ENCODE peak calls at places on chromosomes 7 and 10, in eight cellular contexts. K is stomach; W is CD8-positive, alpha-beta memory T cell; U is body of pancreas; Q is psoas muscle; H is substantia nigra; T is right cardiac atrium; M is effector memory CD4-positive, alpha-beta T cell. I is an unnamed sample.

GRCh38 chr7:130154501-130155317 is 50.5 kb downstream of the TMEM209 start:
- DNase-seq in M (no peak), H (no peak), U (peak), W (no peak), K (peak), Q (peak), T (peak), I (no peak)

GRCh38 chr10:129402459-129402858 is 64.6 kb upstream of the MGMT start:
- DNase-seq in K (no peak), Q (no peak), T (no peak), H (no peak), W (no peak), M (no peak), U (no peak), I (no peak)

GRCh38 chr10:130463104-130463875 is 327.1 kb downstream of the GLRX3 start:
- DNase-seq in Q (no peak), M (no peak), H (no peak), T (no peak), U (peak), W (no peak), K (no peak), I (no peak)

GRCh38 chr7:34339061-34339526 is 318.9 kb upstream of the NPSR1 start:
- DNase-seq in T (no peak), M (no peak), K (no peak), U (no peak), W (no peak), H (no peak), Q (no peak), I (peak)

GRCh38 chr7:46848944-46849343 is 733.0 kb downstream of the TNS3 start:
- DNase-seq in H (no peak), M (no peak), T (no peak), W (no peak), Q (no peak), K (no peak), U (no peak), I (no peak)

GRCh38 chr10:33722067-33722466 is 387.6 kb upstream of the NRP1 start:
- DNase-seq in M (no peak), K (no peak), Q (no peak), H (no peak), U (no peak), W (no peak), T (no peak), I (no peak)

GRCh38 chr10:22366771-22367170 is 21.5 kb downstream of the SPAG6 start:
- DNase-seq in W (no peak), Q (no peak), M (no peak), U (no peak), T (no peak), K (no peak), H (no peak), I (no peak)

GRCh38 chr10:31686566-31686965 is 242.1 kb downstream of the ARHGAP12 start:
- DNase-seq in U (no peak), T (no peak), W (no peak), Q (no peak), M (no peak), H (no peak), K (no peak), I (no peak)

GRCh38 chr7:116433246-116433645 is 66.3 kb upstream of the CAV2 start:
- DNase-seq in M (no peak), W (no peak), Q (no peak), U (no peak), T (no peak), K (no peak), H (no peak), I (no peak)

GRCh38 chr10:95793401-95794045 is 37.6 kb downstream of the ENTPD1 start:
- DNase-seq in H (no peak), U (no peak), W (no peak), M (no peak), K (no peak), T (peak), Q (no peak), I (no peak)

GRCh38 chr10:86210416-86210815 is 156.2 kb downstream of the GRID1 start:
- DNase-seq in M (no peak), K (no peak), H (no peak), T (no peak), Q (no peak), U (no peak), W (no peak), I (no peak)

GRCh38 chr10:70753841-70754621 is 31.1 kb downstream of the TBATA start:
- DNase-seq in W (no peak), Q (no peak), T (no peak), H (no peak), K (no peak), M (no peak), U (no peak), I (no peak)

GRCh38 chr10:91694170-91694794 is 61.4 kb upstream of the PPP1R3C start:
- DNase-seq in Q (no peak), H (no peak), M (no peak), W (no peak), T (no peak), K (no peak), U (peak), I (no peak)

GRCh38 chr7:127391591-127392181 is 822 bp downstream of the ZNF800 start:
- DNase-seq in H (no peak), W (peak), M (peak), K (peak), Q (no peak), U (peak), T (no peak), I (no peak)

GRCh38 chr10:47402681-47403301 is 18.7 kb upstream of the ZNF488 start:
- DNase-seq in K (no peak), T (peak), U (no peak), M (no peak), Q (peak), W (no peak), H (no peak), I (no peak)

GRCh38 chr10:91632671-91633550 is at the start of gene PPP1R3C:
- DNase-seq in H (peak), T (peak), W (no peak), K (peak), M (no peak), Q (peak), U (peak), I (peak)

GRCh38 chr10:69506487-69506833 is 55.2 kb downstream of the TSPAN15 start:
- DNase-seq in H (no peak), T (no peak), M (no peak), K (no peak), Q (no peak), U (no peak), W (no peak), I (no peak)

GRCh38 chr10:69504576-69505250 is 53.4 kb downstream of the TSPAN15 start:
- DNase-seq in T (no peak), M (no peak), K (no peak), W (no peak), H (no peak), U (no peak), Q (no peak), I (no peak)

GRCh38 chr10:69508738-69509340 is 57.6 kb downstream of the TSPAN15 start:
- DNase-seq in M (no peak), U (no peak), H (no peak), T (no peak), Q (no peak), W (no peak), K (no peak), I (no peak)

GRCh38 chr10:69505636-69506318 is 54.5 kb downstream of the TSPAN15 start:
- DNase-seq in Q (no peak), W (no peak), H (no peak), U (no peak), T (no peak), K (no peak), M (no peak), I (no peak)

DNA sequence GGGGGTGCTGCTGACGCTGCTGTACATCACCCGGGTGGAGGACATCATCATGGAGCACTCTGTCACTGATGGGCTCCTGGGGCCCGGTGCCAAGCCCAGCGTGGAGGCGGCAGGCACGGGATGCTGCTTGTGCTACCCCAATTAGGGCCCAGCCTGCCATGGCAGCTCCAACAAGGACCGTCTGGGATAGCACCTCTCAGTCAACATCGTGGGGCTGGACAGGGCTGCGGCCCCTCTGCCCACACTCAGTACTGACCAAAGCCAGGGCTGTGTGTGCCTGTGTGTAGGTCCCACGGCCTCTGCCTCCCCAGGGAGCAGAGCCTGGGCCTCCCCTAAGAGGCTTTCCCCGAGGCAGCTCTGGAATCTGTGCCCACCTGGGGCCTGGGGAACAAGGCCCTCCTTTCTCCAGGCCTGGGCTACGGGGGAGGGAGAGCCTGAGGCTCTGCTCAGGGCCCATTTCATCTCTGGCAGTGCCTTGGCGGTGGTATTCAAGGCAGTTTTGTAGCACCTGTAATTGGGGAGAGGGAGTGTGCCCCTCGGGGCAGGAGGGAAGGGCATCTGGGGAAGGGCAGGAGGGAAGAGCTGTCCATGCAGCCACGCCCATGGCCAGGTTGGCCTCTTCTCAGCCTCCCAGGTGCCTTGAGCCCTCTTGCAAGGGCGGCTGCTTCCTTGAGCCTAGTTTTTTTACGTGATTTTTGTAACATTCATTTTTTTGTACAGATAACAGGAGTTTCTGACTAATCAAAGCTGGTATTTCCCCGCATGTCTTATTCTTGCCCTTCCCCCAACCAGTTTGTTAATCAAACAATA is 55.8 kb downstream of the TSPAN15 start:
- DNase-seq in K (no peak), M (no peak), H (no peak), Q (no peak), W (no peak), T (no peak), U (no peak), I (no peak)
- H3K27ac ChIP-seq in K (peak), M (peak), H (peak), Q (peak), W (no peak), T (no peak), U (peak), I (no peak)

GRCh38 chr10:78771215-78771614 is 297.6 kb upstream of the ZMIZ1 start:
- DNase-seq in H (no peak), K (no peak), W (no peak), U (no peak), T (no peak), Q (no peak), M (no peak), I (no peak)

GRCh38 chr10:78770167-78771090 is 298.3 kb upstream of the ZMIZ1 start:
- DNase-seq in U (peak), T (no peak), W (no peak), K (no peak), H (no peak), M (no peak), Q (peak), I (no peak)

GRCh38 chr10:78772986-78773530 is 295.7 kb upstream of the ZMIZ1 start:
- DNase-seq in W (no peak), M (no peak), T (no peak), K (no peak), H (no peak), U (peak), Q (no peak), I (no peak)

GRCh38 chr10:78772083-78772482 is 296.7 kb upstream of the ZMIZ1 start:
- DNase-seq in M (no peak), W (no peak), U (no peak), H (no peak), T (no peak), K (no peak), Q (no peak), I (no peak)

DNA sequence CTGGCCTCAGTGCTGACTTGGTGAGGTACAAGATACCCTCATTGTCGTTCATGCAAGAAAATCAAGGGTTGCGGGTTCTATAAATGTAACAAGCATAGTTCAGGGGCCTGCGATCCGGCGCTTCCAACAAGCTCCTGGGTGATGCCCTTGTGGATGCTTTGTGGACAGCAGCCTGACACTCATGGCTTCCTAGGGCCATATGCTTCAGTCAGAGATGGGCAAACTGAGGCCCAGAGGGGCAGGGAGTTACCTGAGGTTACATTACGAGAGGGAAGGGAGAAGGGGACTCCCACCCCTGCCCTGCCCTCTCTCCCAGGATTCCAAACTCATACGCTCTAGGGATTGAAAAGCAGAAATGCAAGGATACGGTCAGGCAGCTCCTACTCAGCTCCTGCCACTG is 296.3 kb upstream of the ZMIZ1 start:
- DNase-seq in U (no peak), W (no peak), Q (no peak), T (no peak), M (no peak), H (no peak), K (no peak), I (no peak)
- H3K27ac ChIP-seq in U (no peak), W (no peak), Q (no peak), T (no peak), M (no peak), H (no peak), K (peak), I (no peak)

GRCh38 chr7:88450874-88451273 is 144.2 kb upstream of the STEAP4 start:
- DNase-seq in T (no peak), Q (no peak), W (no peak), M (no peak), U (no peak), H (no peak), K (no peak), I (no peak)
- H3K27ac ChIP-seq in T (no peak), Q (no peak), W (no peak), M (no peak), U (no peak), H (no peak), K (no peak), I (no peak)

GRCh38 chr7:86995052-86995725 is 64.3 kb downstream of the ELAPOR2 start:
- DNase-seq in T (no peak), M (no peak), K (no peak), W (no peak), H (no peak), Q (no peak), U (no peak), I (no peak)
- H3K27ac ChIP-seq in T (no peak), M (no peak), K (no peak), W (no peak), H (no peak), Q (peak), U (no peak), I (no peak)

GRCh38 chr10:17062493-17063487 is 66.8 kb downstream of the CUBN start:
- DNase-seq in K (no peak), U (peak), W (no peak), H (no peak), Q (peak), T (peak), M (no peak), I (peak)
- H3K27ac ChIP-seq in K (peak), U (peak), W (no peak), H (no peak), Q (peak), T (peak), M (no peak), I (peak)

GRCh38 chr7:70726294-70726693 is 405.6 kb upstream of the GALNT17 start:
- DNase-seq in Q (no peak), H (no peak), T (no peak), U (no peak), M (no peak), K (no peak), W (no peak), I (no peak)
- H3K27ac ChIP-seq in Q (no peak), H (no peak), T (no peak), U (no peak), M (no peak), K (no peak), W (no peak), I (no peak)

GRCh38 chr10:42476101-42476500 is 162.3 kb downstream of the ZNF33B start:
- DNase-seq in W (no peak), U (no peak), K (no peak), H (no peak), M (no peak), T (no peak), Q (no peak), I (no peak)
- H3K27ac ChIP-seq in W (no peak), U (no peak), K (no peak), H (no peak), M (no peak), T (no peak), Q (no peak), I (no peak)

GRCh38 chr7:101938115-101938514 is 120.7 kb downstream of the CUX1 start:
- DNase-seq in Q (no peak), W (no peak), H (no peak), M (no peak), U (no peak), T (no peak), K (no peak), I (no peak)

GRCh38 chr7:101935521-101936141 is 118.2 kb downstream of the CUX1 start:
- DNase-seq in T (peak), W (no peak), H (no peak), U (peak), K (peak), Q (peak), M (no peak), I (no peak)

GRCh38 chr7:101936223-101936611 is 118.8 kb downstream of the CUX1 start:
- DNase-seq in W (no peak), T (peak), Q (no peak), M (no peak), H (no peak), K (no peak), U (no peak), I (no peak)

GRCh38 chr7:101934618-101935017 is 117.2 kb downstream of the CUX1 start:
- DNase-seq in Q (no peak), U (no peak), M (no peak), W (no peak), H (no peak), T (peak), K (no peak), I (no peak)

GRCh38 chr7:101936612-101937231 is 119.3 kb downstream of the CUX1 start:
- DNase-seq in Q (peak), H (no peak), K (peak), U (no peak), T (peak), W (no peak), M (no peak), I (no peak)
- H3K27ac ChIP-seq in Q (peak), H (no peak), K (peak), U (no peak), T (peak), W (no peak), M (no peak), I (no peak)

DNA sequence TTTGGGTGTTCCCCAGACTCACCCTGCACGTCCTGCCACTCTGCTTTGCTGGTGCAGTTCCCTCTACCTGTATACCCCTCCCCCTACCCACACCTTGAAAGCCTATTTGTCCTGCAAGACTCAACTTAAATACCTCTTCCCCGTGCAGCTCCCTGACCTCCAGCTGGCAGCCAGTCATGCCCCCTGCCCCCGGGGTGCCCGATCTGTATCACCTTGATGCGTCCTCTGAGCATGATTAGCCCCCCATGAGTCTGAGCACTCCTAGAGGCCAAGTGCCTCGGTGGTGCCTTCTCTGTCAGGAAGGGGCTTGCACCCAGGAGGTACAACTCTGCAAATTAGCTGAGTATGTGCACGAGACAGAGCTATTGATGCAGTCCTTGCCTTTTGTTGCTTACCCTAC is 95.1 kb downstream of the RGS10 start:
- DNase-seq in T (no peak), W (no peak), Q (peak), H (no peak), M (no peak), K (no peak), U (no peak), I (no peak)
- H3K27ac ChIP-seq in T (no peak), W (no peak), Q (no peak), H (no peak), M (no peak), K (no peak), U (no peak), I (no peak)

I was measured in epithelial cell of prostate.